ENCODE peak calls at places on chromosome X, in six cellular contexts. D is fibroblast of mammary gland, F is IMR-90, R is Peyer's patch, U is GM13976, S is adrenal gland. H is an unnamed sample.

GRCh38 chrX:113133316-113133715 is 292.7 kb upstream of the AMOT start:
- DNase-seq in D (no peak), F (no peak), R (no peak), U (no peak), S (no peak), H (no peak)

GRCh38 chrX:47687249-47687648 is 28.3 kb upstream of the UXT start:
- DNase-seq in D (no peak), F (no peak), R (no peak), U (no peak), S (no peak), H (no peak)

GRCh38 chrX:136759968-136760367 is 20.8 kb downstream of the ARHGEF6 start:
- DNase-seq in D (no peak), F (no peak), R (no peak), U (no peak), S (no peak), H (no peak)

GRCh38 chrX:150361070-150361776 is 1.9 kb upstream of the MAMLD1 start:
- DNase-seq in D (no peak), F (peak), R (peak), U (peak), S (no peak), H (no peak)

GRCh38 chrX:10636337-10636736 is 16.0 kb upstream of the MID1 start:
- DNase-seq in D (peak), F (peak), R (peak), U (no peak), S (peak), H (no peak)

GRCh38 chrX:3638280-3638873 is 75.1 kb downstream of the PRKX start:
- DNase-seq in D (peak), F (peak), R (peak), U (peak), S (peak), H (peak)

GRCh38 chrX:134246282-134246681 is 9.3 kb downstream of the CCDC160 start:
- DNase-seq in D (peak), F (no peak), R (no peak), U (no peak), S (peak), H (no peak)

GRCh38 chrX:41912922-41913321 is 10.4 kb downstream of the CASK start:
- DNase-seq in D (no peak), F (peak), R (no peak), U (no peak), S (no peak), H (no peak)

GRCh38 chrX:84729809-84730208 is 227.6 kb upstream of the HDX start:
- DNase-seq in D (peak), F (peak), R (peak), U (peak), S (peak), H (no peak)

GRCh38 chrX:47558436-47558835 is 2.6 kb upstream of the ARAF start:
- DNase-seq in D (no peak), F (no peak), R (no peak), U (no peak), S (no peak), H (no peak)

GRCh38 chrX:115696039-115696438 is 135.1 kb downstream of the PLS3 start:
- DNase-seq in D (no peak), F (no peak), R (no peak), U (no peak), S (no peak), H (no peak)

GRCh38 chrX:111319451-111319850 is 49.2 kb upstream of the CAPN6 start:
- DNase-seq in D (no peak), F (no peak), R (no peak), U (no peak), S (no peak), H (no peak)

GRCh38 chrX:153689654-153690465 is 2.1 kb downstream of the SLC6A8 start:
- DNase-seq in D (no peak), F (peak), R (no peak), U (no peak), S (peak), H (no peak)

GRCh38 chrX:95703696-95704095 is 980.9 kb upstream of the DIAPH2 start:
- DNase-seq in D (peak), F (no peak), R (no peak), U (no peak), S (no peak), H (no peak)

GRCh38 chrX:39137363-39137954 is 336.2 kb downstream of the MID1IP1 start:
- DNase-seq in D (no peak), F (no peak), R (no peak), U (no peak), S (no peak), H (no peak)

GRCh38 chrX:39133971-39134370 is 332.7 kb downstream of the MID1IP1 start:
- DNase-seq in D (no peak), F (no peak), R (peak), U (no peak), S (no peak), H (no peak)
- TF ChIP-seq CTCF in D (no peak), F (no peak), R (no peak), U (peak), S (no peak), H (no peak)

DNA sequence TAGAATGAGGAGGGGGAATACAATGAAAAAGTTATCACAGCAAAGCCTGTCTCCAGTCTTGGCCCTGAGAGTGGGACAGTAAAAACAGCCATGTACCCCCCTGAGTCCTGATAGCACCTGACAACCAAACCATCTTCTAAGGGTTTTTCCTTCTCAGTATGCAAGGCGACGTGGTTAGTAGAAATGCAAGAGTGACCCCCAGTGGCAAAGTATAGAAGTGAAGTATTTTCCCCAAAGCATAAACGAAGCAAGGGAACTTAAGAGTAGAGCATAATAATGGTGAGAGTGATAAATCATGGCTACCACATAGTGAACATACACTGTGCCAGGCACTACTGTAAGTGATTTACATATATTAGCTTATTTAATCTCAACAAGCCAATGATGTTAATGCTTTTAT is 52.8 kb downstream of the FAM47C start:
- DNase-seq in D (peak), F (peak), R (no peak), U (peak), S (no peak), H (no peak)
- TF ChIP-seq CTCF in D (peak), F (peak), R (no peak), U (peak), S (peak), H (no peak)

GRCh38 chrX:71282514-71283408 is 674 bp upstream of the NONO start:
- DNase-seq in D (peak), F (peak), R (no peak), U (peak), S (peak), H (no peak)

GRCh38 chrX:71285929-71286328 is 2.5 kb downstream of the NONO start:
- DNase-seq in D (no peak), F (no peak), R (no peak), U (no peak), S (no peak), H (no peak)

GRCh38 chrX:71283409-71284143 is at the start of gene NONO:
- DNase-seq in D (peak), F (peak), R (peak), U (peak), S (peak), H (peak)
- TF ChIP-seq CTCF in D (no peak), F (peak), R (no peak), U (no peak), S (no peak), H (no peak)

GRCh38 chrX:108299704-108300103 is 138.5 kb downstream of the COL4A6 start:
- DNase-seq in D (no peak), F (no peak), R (no peak), U (no peak), S (no peak), H (no peak)

GRCh38 chrX:108306086-108306485 is 132.1 kb downstream of the COL4A6 start:
- DNase-seq in D (no peak), F (no peak), R (no peak), U (no peak), S (no peak), H (no peak)

GRCh38 chrX:108303682-108304081 is 134.5 kb downstream of the COL4A6 start:
- DNase-seq in D (no peak), F (no peak), R (no peak), U (no peak), S (no peak), H (no peak)

GRCh38 chrX:108307408-108308085 is 130.7 kb downstream of the COL4A6 start:
- DNase-seq in D (no peak), F (peak), R (no peak), U (no peak), S (no peak), H (no peak)

GRCh38 chrX:108304210-108304609 is 134.0 kb downstream of the COL4A6 start:
- DNase-seq in D (peak), F (peak), R (no peak), U (no peak), S (no peak), H (no peak)
- TF ChIP-seq CTCF in D (peak), F (peak), R (no peak), U (no peak), S (no peak), H (no peak)

DNA sequence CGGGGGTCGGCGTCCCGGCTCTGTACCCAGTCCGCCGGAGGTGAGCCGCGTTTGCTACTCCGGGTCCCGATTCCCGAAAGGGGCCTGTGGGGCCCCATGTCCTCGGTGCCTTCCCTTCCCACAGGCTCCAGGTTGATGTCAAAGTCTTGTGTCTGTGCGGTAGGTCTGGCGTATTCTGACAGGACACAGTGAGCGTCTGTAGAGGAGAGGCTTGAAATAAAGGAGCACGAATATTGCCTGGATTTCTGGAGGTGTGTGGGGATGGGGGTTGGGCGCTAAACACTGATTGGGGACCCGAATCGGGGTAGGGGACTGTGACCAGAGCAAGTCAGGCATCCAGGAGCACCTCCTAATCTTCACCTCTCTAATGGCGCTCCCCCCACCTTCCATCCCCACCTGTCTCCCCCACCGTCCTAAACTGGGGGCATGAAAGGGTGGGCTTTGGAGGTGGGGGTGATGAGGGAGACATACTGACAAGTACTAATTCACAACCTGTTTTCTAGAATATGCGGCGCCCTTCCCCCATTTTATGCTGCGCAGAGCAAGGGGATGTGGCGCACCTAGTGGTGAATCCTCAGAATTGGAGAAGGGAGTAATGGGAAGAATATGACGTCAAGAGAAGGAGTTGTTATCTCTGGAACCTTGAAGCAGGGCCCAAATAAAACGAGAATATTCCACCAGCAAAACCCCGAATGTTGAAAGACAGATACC is 874 bp downstream of the GPRASP2 start:
- DNase-seq in D (peak), F (peak), R (peak), U (peak), S (peak), H (no peak)
- TF ChIP-seq CTCF in D (peak), F (peak), R (no peak), U (no peak), S (peak), H (no peak)

GRCh38 chrX:154980330-154981115 is 42.0 kb downstream of the F8 start:
- DNase-seq in D (peak), F (peak), R (peak), U (peak), S (peak), H (peak)

GRCh38 chrX:154986826-154987575 is 35.5 kb downstream of the F8 start:
- DNase-seq in D (peak), F (no peak), R (no peak), U (no peak), S (no peak), H (no peak)

GRCh38 chrX:154979671-154980070 is 42.9 kb downstream of the F8 start:
- DNase-seq in D (no peak), F (no peak), R (no peak), U (no peak), S (no peak), H (no peak)

DNA sequence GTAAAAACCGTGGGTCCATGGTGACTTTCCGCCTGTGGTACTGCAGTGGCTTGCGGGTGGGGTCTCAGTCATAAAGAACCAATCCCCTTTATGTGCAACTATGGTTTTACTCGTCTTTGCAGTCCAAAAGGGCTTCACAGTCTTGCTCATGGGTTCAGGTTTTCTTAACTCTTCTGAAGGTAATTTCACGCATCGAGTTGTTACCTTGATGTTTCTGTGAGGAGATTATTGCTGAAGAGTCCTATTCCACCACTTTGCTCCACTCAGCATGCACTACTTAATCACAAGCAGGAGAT is 41.5 kb downstream of the F8 start:
- DNase-seq in D (no peak), F (no peak), R (no peak), U (no peak), S (no peak), H (no peak)
- TF ChIP-seq CTCF in D (no peak), F (no peak), R (no peak), U (no peak), S (no peak), H (no peak)

GRCh38 chrX:129638917-129639316 is 15.8 kb downstream of the APLN start:
- DNase-seq in D (no peak), F (no peak), R (no peak), U (no peak), S (no peak), H (no peak)

GRCh38 chrX:129646721-129647587 is 7.8 kb downstream of the APLN start:
- DNase-seq in D (no peak), F (no peak), R (peak), U (no peak), S (no peak), H (no peak)

GRCh38 chrX:129641941-129642340 is 12.8 kb downstream of the APLN start:
- DNase-seq in D (peak), F (peak), R (no peak), U (no peak), S (no peak), H (no peak)

GRCh38 chrX:129640737-129641136 is 14.0 kb downstream of the APLN start:
- DNase-seq in D (no peak), F (no peak), R (no peak), U (no peak), S (no peak), H (no peak)

GRCh38 chrX:129642641-129643040 is 12.1 kb downstream of the APLN start:
- DNase-seq in D (peak), F (no peak), R (peak), U (no peak), S (peak), H (no peak)
- TF ChIP-seq CTCF in D (no peak), F (no peak), R (no peak), U (no peak), S (no peak), H (no peak)

H was measured in omental fat pad.